ENCODE peak calls at places on chromosomes 11 and 22, in four cellular contexts. A is endodermal cell, Q is left ventricle myocardium inferior, P is A549. Z is an unnamed sample.

GRCh38 chr11:77517226-77517625 is 43.3 kb upstream of the PAK1 start:
- DNase-seq in A (no peak), Q (no peak), P (no peak), Z (no peak)

GRCh38 chr11:33574366-33574765 is 126.3 kb downstream of the C11orf91 start:
- DNase-seq in Q (no peak), P (no peak), A (no peak), Z (no peak)

GRCh38 chr11:117688255-117688797 is 108.7 kb downstream of the DSCAML1 start:
- DNase-seq in Q (no peak), P (no peak), A (no peak), Z (no peak)

GRCh38 chr11:44624761-44625221 is 59.3 kb downstream of the CD82 start:
- DNase-seq in Q (no peak), P (no peak), A (peak), Z (no peak)

GRCh38 chr11:79263001-79263400 is 177.8 kb downstream of the TENM4 start:
- DNase-seq in P (no peak), A (no peak), Q (peak), Z (no peak)

GRCh38 chr11:133918606-133919260 is 38.0 kb downstream of the IGSF9B start:
- DNase-seq in A (peak), P (no peak), Q (no peak), Z (no peak)

GRCh38 chr11:11701070-11701469 is 79.3 kb upstream of the GALNT18 start:
- DNase-seq in P (no peak), A (no peak), Q (no peak), Z (no peak)

GRCh38 chr11:125591659-125592304 is 870 bp upstream of the STT3A start:
- DNase-seq in Q (peak), A (no peak), P (peak), Z (no peak)

GRCh38 chr11:17987826-17988225 is 25.0 kb downstream of the SERGEF start:
- DNase-seq in A (no peak), P (no peak), Q (no peak), Z (no peak)

GRCh38 chr11:17988465-17988864 is 24.4 kb downstream of the SERGEF start:
- DNase-seq in A (no peak), Q (no peak), P (no peak), Z (no peak)

GRCh38 chr11:17986007-17986710 is 26.7 kb downstream of the SERGEF start:
- DNase-seq in A (no peak), Q (peak), P (no peak), Z (peak)

GRCh38 chr11:17985517-17985916 is 27.3 kb downstream of the SERGEF start:
- DNase-seq in P (no peak), Q (no peak), A (no peak), Z (peak)

DNA sequence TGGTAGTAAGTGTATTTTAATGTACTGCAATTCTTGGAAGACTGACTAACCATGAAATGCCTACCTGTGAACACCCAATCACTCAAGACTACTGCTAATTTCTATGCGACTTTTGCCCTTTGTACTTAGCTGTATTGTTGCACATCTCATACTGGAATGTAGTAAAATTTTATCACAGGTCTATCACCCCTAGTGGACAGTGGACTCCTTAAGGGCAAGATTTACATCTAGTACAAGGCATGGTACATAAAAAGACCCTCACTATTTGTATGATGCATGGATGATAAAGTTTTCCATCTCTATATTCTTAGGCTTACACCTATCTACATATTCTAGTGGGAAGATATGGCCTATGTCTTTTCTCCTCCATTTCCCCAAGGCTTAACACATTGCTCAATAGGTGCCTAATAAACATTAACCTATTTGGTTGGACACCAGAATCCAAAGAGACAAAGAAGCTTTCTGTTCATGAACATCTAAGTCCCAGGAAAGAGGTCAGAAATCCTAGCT is 26.1 kb downstream of the SERGEF start:
- DNase-seq in A (no peak), P (no peak), Q (no peak), Z (no peak)
- H3K27ac ChIP-seq in A (no peak), P (no peak), Q (peak), Z (no peak)

GRCh38 chr11:66282468-66283455 is 4.8 kb downstream of the CNIH2 start:
- DNase-seq in A (peak), P (peak), Q (peak), Z (peak)
- H3K27ac ChIP-seq in A (no peak), P (no peak), Q (no peak), Z (no peak)

GRCh38 chr22:30328466-30329049 is 1.8 kb upstream of the TBC1D10A start:
- DNase-seq in A (peak), Q (no peak), P (no peak), Z (no peak)
- H3K27ac ChIP-seq in A (no peak), Q (no peak), P (no peak), Z (peak)

GRCh38 chr11:35214792-35215193 is 75.8 kb downstream of the CD44 start:
- DNase-seq in A (peak), Q (no peak), P (no peak), Z (peak)
- H3K27ac ChIP-seq in A (no peak), Q (no peak), P (peak), Z (peak)

GRCh38 chr22:31048570-31048969 is 32.5 kb upstream of the SMTN start:
- DNase-seq in P (no peak), Q (no peak), A (no peak), Z (no peak)
- H3K27ac ChIP-seq in P (no peak), Q (peak), A (no peak), Z (no peak)

Z was measured in epithelial cell of prostate.